ENCODE peak calls at places on chromosomes 1 and 21, in five cellular contexts. One of them, this sample, is unnamed. For H3K79me2, the result is how much of the 10 kb centered on the place peaks cover.

GRCh38 chr21:34820051-34820450 is 151.3 kb downstream of the CLIC6 start:
- DNase-seq in PC-3: no peak
- DNase-seq in GM23248: no peak
- DNase-seq in OCI-LY7: no peak
- DNase-seq in SK-N-SH: no peak
- DNase-seq in this sample: no peak

GRCh38 chr1:67690411-67690810 is 5.4 kb downstream of the GADD45A start:
- DNase-seq in PC-3: no peak
- DNase-seq in GM23248: no peak
- DNase-seq in OCI-LY7: no peak
- DNase-seq in SK-N-SH: no peak
- DNase-seq in this sample: no peak

GRCh38 chr1:22320703-22321344 is 130.8 kb upstream of the ZBTB40 start:
- DNase-seq in PC-3: no peak
- DNase-seq in GM23248: no peak
- DNase-seq in OCI-LY7: no peak
- DNase-seq in SK-N-SH: no peak
- DNase-seq in this sample: no peak

GRCh38 chr1:103106426-103107321 is 1.6 kb downstream of the COL11A1 start:
- DNase-seq in PC-3: peak
- DNase-seq in GM23248: peak
- DNase-seq in OCI-LY7: peak
- DNase-seq in SK-N-SH: peak
- DNase-seq in this sample: peak

GRCh38 chr1:32861904-32862698 is 8.6 kb downstream of the FNDC5 start:
- DNase-seq in PC-3: no peak
- DNase-seq in GM23248: peak
- DNase-seq in OCI-LY7: no peak
- DNase-seq in SK-N-SH: no peak
- DNase-seq in this sample: no peak

GRCh38 chr1:7549693-7550161 is 221.4 kb upstream of the VAMP3 start:
- DNase-seq in PC-3: no peak
- DNase-seq in GM23248: peak
- DNase-seq in OCI-LY7: no peak
- DNase-seq in SK-N-SH: no peak
- DNase-seq in this sample: no peak

GRCh38 chr1:200638073-200638472 is 17.5 kb upstream of the KIF14 start:
- DNase-seq in PC-3: no peak
- DNase-seq in GM23248: no peak
- DNase-seq in OCI-LY7: no peak
- DNase-seq in SK-N-SH: no peak
- DNase-seq in this sample: no peak

GRCh38 chr1:3803905-3804626 is 7.8 kb upstream of the LRRC47 start:
- DNase-seq in PC-3: no peak
- DNase-seq in GM23248: peak
- DNase-seq in OCI-LY7: no peak
- DNase-seq in SK-N-SH: no peak
- DNase-seq in this sample: no peak

GRCh38 chr1:19533626-19534025 is 48.3 kb upstream of the CAPZB start:
- DNase-seq in PC-3: no peak
- DNase-seq in GM23248: no peak
- DNase-seq in OCI-LY7: no peak
- DNase-seq in SK-N-SH: no peak
- DNase-seq in this sample: no peak

GRCh38 chr1:64082459-64082858 is 121.0 kb upstream of the UBE2U start:
- DNase-seq in PC-3: no peak
- DNase-seq in GM23248: peak
- DNase-seq in OCI-LY7: no peak
- DNase-seq in SK-N-SH: no peak
- DNase-seq in this sample: no peak

GRCh38 chr1:117275055-117275454 is 64.3 kb upstream of the VTCN1 start:
- DNase-seq in PC-3: no peak
- DNase-seq in GM23248: peak
- DNase-seq in OCI-LY7: no peak
- DNase-seq in SK-N-SH: no peak
- DNase-seq in this sample: no peak

GRCh38 chr1:155608888-155609225 is 1.2 kb upstream of the MSTO1 start:
- DNase-seq in PC-3: no peak
- DNase-seq in GM23248: no peak
- DNase-seq in OCI-LY7: no peak
- DNase-seq in SK-N-SH: no peak
- DNase-seq in this sample: peak

GRCh38 chr1:196030455-196030854 is 577.8 kb downstream of the KCNT2 start:
- DNase-seq in PC-3: no peak
- DNase-seq in GM23248: no peak
- DNase-seq in OCI-LY7: no peak
- DNase-seq in SK-N-SH: no peak
- DNase-seq in this sample: no peak

GRCh38 chr1:215076312-215076711 is 6.2 kb upstream of the KCNK2 start:
- DNase-seq in PC-3: peak
- DNase-seq in GM23248: peak
- DNase-seq in OCI-LY7: peak
- DNase-seq in SK-N-SH: peak
- DNase-seq in this sample: peak

GRCh38 chr1:21340230-21340564 is 49.9 kb upstream of the ECE1 start:
- DNase-seq in PC-3: peak
- DNase-seq in GM23248: no peak
- DNase-seq in OCI-LY7: no peak
- DNase-seq in SK-N-SH: no peak
- DNase-seq in this sample: no peak

GRCh38 chr1:53524428-53525400 is 65.5 kb downstream of the DMRTB1 start:
- DNase-seq in PC-3: no peak
- DNase-seq in GM23248: no peak
- DNase-seq in OCI-LY7: no peak
- DNase-seq in SK-N-SH: peak
- DNase-seq in this sample: no peak

GRCh38 chr1:50970927-50971582 is 1.0 kb downstream of the CDKN2C start:
- DNase-seq in PC-3: peak
- DNase-seq in GM23248: peak
- DNase-seq in OCI-LY7: peak
- DNase-seq in SK-N-SH: no peak
- DNase-seq in this sample: no peak

GRCh38 chr1:116389705-116390104 is 16.7 kb downstream of the ATP1A1 start:
- DNase-seq in PC-3: no peak
- DNase-seq in GM23248: no peak
- DNase-seq in OCI-LY7: no peak
- DNase-seq in SK-N-SH: no peak
- DNase-seq in this sample: no peak

GRCh38 chr1:29977550-29977949 is 741.2 kb downstream of the PTPRU start:
- DNase-seq in PC-3: no peak
- DNase-seq in GM23248: no peak
- DNase-seq in OCI-LY7: no peak
- DNase-seq in SK-N-SH: no peak
- DNase-seq in this sample: no peak

GRCh38 chr1:184437306-184437705 is 50.5 kb downstream of the C1orf21 start:
- DNase-seq in PC-3: no peak
- DNase-seq in GM23248: no peak
- DNase-seq in OCI-LY7: no peak
- DNase-seq in SK-N-SH: no peak
- DNase-seq in this sample: no peak

GRCh38 chr1:38817958-38818705 is 41.4 kb downstream of the RRAGC start:
- DNase-seq in PC-3: no peak
- DNase-seq in GM23248: peak
- DNase-seq in OCI-LY7: no peak
- DNase-seq in SK-N-SH: peak
- DNase-seq in this sample: no peak

GRCh38 chr1:198253259-198253658 is 96.5 kb downstream of the NEK7 start:
- DNase-seq in PC-3: no peak
- DNase-seq in GM23248: no peak
- DNase-seq in OCI-LY7: no peak
- DNase-seq in SK-N-SH: no peak
- DNase-seq in this sample: no peak

GRCh38 chr21:42044871-42045495 is 26.1 kb upstream of the UMODL1 start:
- DNase-seq in PC-3: peak
- DNase-seq in GM23248: no peak
- DNase-seq in OCI-LY7: no peak
- DNase-seq in SK-N-SH: no peak
- DNase-seq in this sample: no peak

GRCh38 chr1:158249646-158250045 is 4.6 kb upstream of the CD1A start:
- DNase-seq in PC-3: no peak
- DNase-seq in GM23248: no peak
- DNase-seq in OCI-LY7: no peak
- DNase-seq in SK-N-SH: no peak
- DNase-seq in this sample: no peak

GRCh38 chr1:158248771-158249170 is 5.5 kb upstream of the CD1A start:
- DNase-seq in PC-3: no peak
- DNase-seq in GM23248: no peak
- DNase-seq in OCI-LY7: no peak
- DNase-seq in SK-N-SH: no peak
- DNase-seq in this sample: no peak

GRCh38 chr1:158248122-158248521 is 6.1 kb upstream of the CD1A start:
- DNase-seq in PC-3: no peak
- DNase-seq in GM23248: no peak
- DNase-seq in OCI-LY7: peak
- DNase-seq in SK-N-SH: no peak
- DNase-seq in this sample: peak

GRCh38 chr1:158251160-158251559 is 3.1 kb upstream of the CD1A start:
- DNase-seq in PC-3: no peak
- DNase-seq in GM23248: no peak
- DNase-seq in OCI-LY7: no peak
- DNase-seq in SK-N-SH: no peak
- DNase-seq in this sample: no peak

DNA sequence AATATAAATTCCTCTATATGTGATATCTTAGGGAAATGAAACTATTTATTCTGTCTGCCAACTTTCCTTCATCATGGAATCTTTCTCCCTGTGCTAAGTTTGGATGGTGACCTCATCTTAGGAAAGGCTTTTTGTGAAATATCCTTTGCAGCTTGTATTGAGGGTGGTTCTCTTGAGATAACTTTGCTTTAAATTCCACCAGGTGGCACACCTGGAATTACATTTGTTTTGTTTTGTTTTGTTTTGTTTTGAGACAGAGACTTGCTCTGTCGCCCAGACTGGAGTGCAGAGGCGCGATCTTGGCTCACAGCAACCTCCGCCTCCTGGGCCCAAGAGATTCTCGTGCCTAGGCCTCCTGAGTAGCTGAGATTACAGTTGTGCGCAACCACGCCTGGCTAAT is 7.6 kb upstream of the CD1A start:
- DNase-seq in PC-3: peak
- DNase-seq in GM23248: no peak
- DNase-seq in OCI-LY7: peak
- DNase-seq in SK-N-SH: no peak
- DNase-seq in this sample: peak
- H3K79me2 ChIP-seq in PC-3: under half
- H3K79me2 ChIP-seq in GM23248: under half
- H3K79me2 ChIP-seq in OCI-LY7: under half
- H3K79me2 ChIP-seq in SK-N-SH: under half
- H3K79me2 ChIP-seq in this sample: under half

DNA sequence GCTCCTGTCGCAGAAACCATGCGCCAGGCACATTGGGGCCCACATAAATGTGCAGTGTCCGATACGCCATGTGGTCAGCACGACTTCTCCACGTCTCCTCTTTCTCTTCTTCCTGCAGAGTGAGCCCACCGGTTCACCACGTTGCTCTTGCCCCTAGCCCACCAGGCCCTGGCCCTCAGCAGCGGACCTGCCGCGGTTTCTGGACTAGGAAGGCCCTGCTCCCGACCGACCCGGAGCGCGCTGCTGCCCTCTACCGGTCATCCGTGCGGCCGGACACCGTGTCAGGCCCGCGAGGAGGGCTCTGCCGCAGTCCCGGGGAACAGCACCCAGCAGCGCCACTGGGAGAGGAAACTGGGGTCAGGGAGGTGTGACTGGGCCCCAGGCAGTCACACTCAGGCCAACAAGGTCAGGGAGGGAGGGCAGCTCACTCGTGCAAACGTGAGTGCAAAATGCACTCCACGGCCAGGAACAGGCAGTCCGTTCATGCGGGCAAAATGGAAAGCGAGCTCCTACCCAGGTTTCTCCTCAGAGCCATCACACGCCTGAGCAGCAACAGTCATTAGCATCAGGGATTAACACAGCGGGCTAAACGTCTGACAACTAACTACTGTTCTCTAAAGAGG is 13.7 kb downstream of the TLR5 start:
- DNase-seq in PC-3: no peak
- DNase-seq in GM23248: peak
- DNase-seq in OCI-LY7: no peak
- DNase-seq in SK-N-SH: peak
- DNase-seq in this sample: peak
- H3K4me3 ChIP-seq in PC-3: no peak
- H3K4me3 ChIP-seq in GM23248: peak
- H3K4me3 ChIP-seq in OCI-LY7: no peak
- H3K4me3 ChIP-seq in SK-N-SH: peak
- H3K4me3 ChIP-seq in this sample: no peak

DNA sequence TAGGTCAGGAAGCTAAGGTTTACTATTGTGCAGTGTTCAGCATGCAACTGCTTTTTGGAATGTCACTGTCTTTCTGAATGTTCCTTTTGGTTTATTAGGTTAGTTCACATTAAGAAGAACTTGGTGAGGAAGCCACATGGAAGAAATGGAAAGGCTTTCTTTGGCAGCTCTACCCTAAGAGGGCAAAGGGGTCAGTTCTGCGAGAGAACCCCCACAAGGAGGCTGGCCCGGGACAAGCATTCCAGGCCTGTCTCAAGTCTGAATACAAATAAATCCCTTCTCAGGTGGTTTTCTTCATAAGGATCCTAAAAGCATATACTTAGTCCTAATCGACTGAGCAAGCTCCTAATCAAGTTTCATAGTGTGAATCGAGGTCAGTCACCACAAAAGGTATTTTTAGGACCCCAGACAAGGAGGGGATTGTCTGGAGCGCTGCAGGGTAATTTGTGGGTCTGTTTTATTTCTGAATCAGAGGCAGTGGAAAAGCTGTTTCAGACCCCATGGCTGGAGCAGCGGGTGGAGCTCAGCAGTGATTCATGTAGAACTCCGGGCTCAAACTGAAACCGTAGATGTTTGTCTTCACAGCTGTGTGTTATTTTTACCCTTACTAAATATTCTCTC is 63.3 kb downstream of the ERG start:
- DNase-seq in PC-3: peak
- DNase-seq in GM23248: peak
- DNase-seq in OCI-LY7: no peak
- DNase-seq in SK-N-SH: no peak
- DNase-seq in this sample: no peak
- H2AFZ ChIP-seq in PC-3: peak
- H2AFZ ChIP-seq in GM23248: peak
- H2AFZ ChIP-seq in OCI-LY7: no peak
- H2AFZ ChIP-seq in SK-N-SH: peak
- H2AFZ ChIP-seq in this sample: no peak

DNA sequence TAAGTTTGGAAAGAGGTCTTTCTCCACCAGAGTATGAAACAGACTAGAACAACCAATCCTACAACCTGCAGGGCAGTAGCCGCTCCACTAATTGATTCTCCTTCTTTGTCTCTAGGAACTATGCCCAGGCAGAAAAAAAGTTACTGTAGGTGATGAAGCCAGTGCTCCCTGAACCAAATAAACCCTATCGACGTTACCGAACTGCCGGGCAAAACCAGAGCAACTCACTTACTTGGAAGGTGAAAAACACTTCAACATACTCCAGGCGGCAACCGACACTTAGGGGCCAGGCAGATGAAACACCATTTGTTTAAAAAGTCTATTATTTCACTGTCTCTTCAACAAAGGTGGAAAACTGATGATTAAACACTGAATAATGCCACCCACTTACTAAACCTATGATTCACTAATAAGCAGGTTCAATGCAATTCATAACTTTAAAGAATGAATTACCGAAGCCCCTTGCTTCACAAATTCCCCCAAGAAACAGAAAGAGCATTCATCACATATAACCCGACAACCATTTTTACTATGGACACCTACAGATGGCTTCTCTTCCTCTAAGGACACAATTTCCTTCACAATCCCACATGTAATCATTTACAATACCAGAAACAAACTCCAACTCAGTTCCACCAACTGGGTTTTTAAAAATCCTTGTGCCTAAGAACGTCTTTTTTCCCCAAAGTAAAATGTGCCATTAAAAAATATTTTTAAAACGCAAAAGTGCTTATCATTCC is 1.5 kb downstream of the NRIP1 start:
- DNase-seq in PC-3: peak
- DNase-seq in GM23248: peak
- DNase-seq in OCI-LY7: no peak
- DNase-seq in SK-N-SH: no peak
- DNase-seq in this sample: no peak
- H3K79me2 ChIP-seq in PC-3: half or more
- H3K79me2 ChIP-seq in GM23248: half or more
- H3K79me2 ChIP-seq in OCI-LY7: under half
- H3K79me2 ChIP-seq in SK-N-SH: under half
- H3K79me2 ChIP-seq in this sample: under half